ENCODE peak calls at places on chromosomes 1 and 21, in ten cellular contexts. One of them, this sample, is unnamed.

GRCh38 chr21:38660333-38661295 is 145.1 kb upstream of the ETS2 start:
- DNase-seq in breast epithelium: peak; percentile 30
- DNase-seq in GM12878: no peak
- DNase-seq in sigmoid colon: no peak
- DNase-seq in endothelial cell of umbilical vein: no peak
- DNase-seq in suprapubic skin: no peak
- DNase-seq in H1: no peak
- DNase-seq in esophagus muscularis mucosa: no peak
- DNase-seq in HCT116: no peak
- DNase-seq in spleen: no peak
- DNase-seq in this sample: no peak

GRCh38 chr1:220385158-220385557 is 112.9 kb upstream of the RAB3GAP2 start:
- DNase-seq in GM12878: no peak
- DNase-seq in H1: no peak
- DNase-seq in endothelial cell of umbilical vein: no peak
- DNase-seq in suprapubic skin: no peak
- DNase-seq in esophagus muscularis mucosa: no peak
- DNase-seq in HCT116: no peak
- DNase-seq in sigmoid colon: no peak
- DNase-seq in spleen: no peak
- DNase-seq in breast epithelium: no peak
- DNase-seq in this sample: no peak

GRCh38 chr1:180515857-180516388 is 13.5 kb upstream of the ACBD6 start:
- DNase-seq in GM12878: peak; percentile 49
- DNase-seq in breast epithelium: peak; percentile 63
- DNase-seq in HCT116: peak; percentile 73
- DNase-seq in spleen: no peak
- DNase-seq in H1: peak; percentile 39
- DNase-seq in suprapubic skin: no peak
- DNase-seq in endothelial cell of umbilical vein: peak; percentile 91
- DNase-seq in sigmoid colon: peak; percentile 86
- DNase-seq in esophagus muscularis mucosa: no peak
- DNase-seq in this sample: peak; percentile 73

GRCh38 chr21:26842300-26842699 is 2.9 kb downstream of the ADAMTS1 start:
- DNase-seq in breast epithelium: no peak
- DNase-seq in spleen: no peak
- DNase-seq in HCT116: no peak
- DNase-seq in endothelial cell of umbilical vein: no peak
- DNase-seq in H1: no peak
- DNase-seq in sigmoid colon: no peak
- DNase-seq in suprapubic skin: no peak
- DNase-seq in esophagus muscularis mucosa: no peak
- DNase-seq in GM12878: no peak
- DNase-seq in this sample: no peak

GRCh38 chr1:181485276-181486097 is 2.2 kb downstream of the CACNA1E start:
- DNase-seq in suprapubic skin: no peak
- DNase-seq in spleen: peak; percentile 85
- DNase-seq in sigmoid colon: no peak
- DNase-seq in esophagus muscularis mucosa: no peak
- DNase-seq in H1: no peak
- DNase-seq in HCT116: no peak
- DNase-seq in endothelial cell of umbilical vein: no peak
- DNase-seq in GM12878: peak; percentile 53
- DNase-seq in breast epithelium: no peak
- DNase-seq in this sample: no peak

GRCh38 chr1:1624443-1625403 is 7.2 kb upstream of the MMP23B start:
- DNase-seq in HCT116: no peak
- DNase-seq in endothelial cell of umbilical vein: no peak
- DNase-seq in suprapubic skin: peak; percentile 67
- DNase-seq in H1: no peak
- DNase-seq in spleen: peak; percentile 75
- DNase-seq in esophagus muscularis mucosa: no peak
- DNase-seq in sigmoid colon: no peak
- DNase-seq in breast epithelium: no peak
- DNase-seq in GM12878: no peak
- DNase-seq in this sample: no peak

GRCh38 chr1:23098463-23099170 is 70.0 kb downstream of the LUZP1 start:
- DNase-seq in esophagus muscularis mucosa: no peak
- DNase-seq in GM12878: no peak
- DNase-seq in sigmoid colon: peak; percentile 81
- DNase-seq in H1: peak; percentile 43
- DNase-seq in breast epithelium: peak; percentile 53
- DNase-seq in suprapubic skin: no peak
- DNase-seq in endothelial cell of umbilical vein: peak; percentile 78
- DNase-seq in spleen: no peak
- DNase-seq in HCT116: peak; percentile 65
- DNase-seq in this sample: peak; percentile 57

GRCh38 chr1:67460648-67461500 is 30.7 kb upstream of the SERBP1 start:
- DNase-seq in breast epithelium: no peak
- DNase-seq in sigmoid colon: no peak
- DNase-seq in spleen: no peak
- DNase-seq in esophagus muscularis mucosa: no peak
- DNase-seq in HCT116: no peak
- DNase-seq in endothelial cell of umbilical vein: no peak
- DNase-seq in GM12878: no peak
- DNase-seq in H1: no peak
- DNase-seq in suprapubic skin: no peak
- DNase-seq in this sample: no peak

GRCh38 chr1:184052194-184052559 is 647 bp downstream of the TSEN15 start:
- DNase-seq in sigmoid colon: no peak
- DNase-seq in esophagus muscularis mucosa: no peak
- DNase-seq in HCT116: no peak
- DNase-seq in endothelial cell of umbilical vein: no peak
- DNase-seq in breast epithelium: no peak
- DNase-seq in suprapubic skin: no peak
- DNase-seq in H1: no peak
- DNase-seq in spleen: no peak
- DNase-seq in GM12878: no peak
- DNase-seq in this sample: no peak

GRCh38 chr1:184051138-184051484 is 419 bp upstream of the TSEN15 start:
- DNase-seq in HCT116: peak; percentile 19
- DNase-seq in sigmoid colon: no peak
- DNase-seq in H1: no peak
- DNase-seq in breast epithelium: no peak
- DNase-seq in esophagus muscularis mucosa: no peak
- DNase-seq in GM12878: no peak
- DNase-seq in suprapubic skin: no peak
- DNase-seq in spleen: no peak
- DNase-seq in endothelial cell of umbilical vein: no peak
- DNase-seq in this sample: peak; percentile 13

GRCh38 chr1:184051485-184052193 is at the start of gene TSEN15:
- DNase-seq in sigmoid colon: peak; percentile 89
- DNase-seq in suprapubic skin: peak; percentile 78
- DNase-seq in spleen: peak; percentile 96
- DNase-seq in breast epithelium: peak; percentile 53
- DNase-seq in GM12878: peak; percentile 40
- DNase-seq in H1: no peak
- DNase-seq in esophagus muscularis mucosa: no peak
- DNase-seq in HCT116: peak; percentile 61
- DNase-seq in endothelial cell of umbilical vein: peak; percentile 75
- DNase-seq in this sample: peak; percentile 66

GRCh38 chr1:184053881-184054280 is 2.4 kb downstream of the TSEN15 start:
- DNase-seq in sigmoid colon: no peak
- DNase-seq in esophagus muscularis mucosa: no peak
- DNase-seq in suprapubic skin: no peak
- DNase-seq in GM12878: no peak
- DNase-seq in spleen: no peak
- DNase-seq in HCT116: no peak
- DNase-seq in endothelial cell of umbilical vein: no peak
- DNase-seq in breast epithelium: no peak
- DNase-seq in H1: no peak
- DNase-seq in this sample: no peak

DNA sequence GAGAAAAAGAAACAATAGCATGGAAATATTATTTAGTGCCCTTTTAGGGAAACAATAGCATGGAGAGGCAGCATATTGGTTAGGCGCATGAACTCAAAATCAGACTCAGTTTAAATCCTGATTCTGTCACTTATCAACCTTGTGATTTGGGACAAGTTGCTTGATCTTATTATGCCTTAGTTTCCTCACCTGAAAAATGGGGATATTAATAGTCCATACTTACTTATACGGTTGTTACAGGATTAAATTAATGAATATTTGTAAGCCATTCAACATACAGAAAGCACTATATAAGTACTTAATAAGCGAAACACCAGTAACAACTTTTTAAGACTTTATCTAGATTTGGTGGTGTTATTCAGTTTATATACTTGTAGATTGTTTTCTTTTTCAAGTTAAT is 1.2 kb downstream of the TSEN15 start:
- DNase-seq in sigmoid colon: no peak
- DNase-seq in spleen: no peak
- DNase-seq in endothelial cell of umbilical vein: no peak
- DNase-seq in esophagus muscularis mucosa: no peak
- DNase-seq in GM12878: no peak
- DNase-seq in H1: no peak
- DNase-seq in HCT116: no peak
- DNase-seq in breast epithelium: no peak
- DNase-seq in suprapubic skin: no peak
- DNase-seq in this sample: no peak
- H3K4me3 ChIP-seq in sigmoid colon: peak overlapping the region; percentile 73
- H3K4me3 ChIP-seq in spleen: peak overlapping the region; percentile 97
- H3K4me3 ChIP-seq in endothelial cell of umbilical vein: no peak overlapping the region
- H3K4me3 ChIP-seq in esophagus muscularis mucosa: peak overlapping the region; percentile 68
- H3K4me3 ChIP-seq in GM12878: peak overlapping the region; percentile 83
- H3K4me3 ChIP-seq in H1: peak overlapping the region; percentile 81
- H3K4me3 ChIP-seq in HCT116: peak overlapping the region; percentile 76
- H3K4me3 ChIP-seq in breast epithelium: peak overlapping the region; percentile 93
- H3K4me3 ChIP-seq in suprapubic skin: peak overlapping the region; percentile 89
- H3K4me3 ChIP-seq in this sample: peak overlapping the region; percentile 78

DNA sequence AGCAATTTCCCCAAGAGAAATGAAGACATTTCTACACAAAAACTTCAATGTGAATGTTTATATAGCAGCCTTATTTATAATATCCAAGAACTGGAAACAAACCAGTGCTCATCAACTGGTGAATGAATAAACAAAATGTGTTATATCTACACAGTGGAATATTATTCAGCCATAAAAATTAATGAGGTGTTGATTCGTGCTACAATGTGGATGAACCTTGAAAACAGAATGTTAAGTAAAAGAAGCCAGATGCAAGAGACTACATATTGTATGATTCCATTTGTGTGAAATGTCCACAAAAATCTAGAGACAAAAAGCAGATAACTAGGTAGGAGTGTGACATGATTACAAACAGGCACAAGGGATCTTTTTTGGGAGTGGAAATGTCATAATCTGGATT is 110.0 kb downstream of the CD247 start:
- DNase-seq in HCT116: no peak
- DNase-seq in spleen: no peak
- DNase-seq in endothelial cell of umbilical vein: no peak
- DNase-seq in suprapubic skin: no peak
- DNase-seq in breast epithelium: no peak
- DNase-seq in esophagus muscularis mucosa: no peak
- DNase-seq in H1: no peak
- DNase-seq in sigmoid colon: no peak
- DNase-seq in GM12878: no peak
- DNase-seq in this sample: no peak
- TF ChIP-seq POLR2A in HCT116: no peak
- TF ChIP-seq POLR2A in spleen: no peak
- TF ChIP-seq POLR2A in endothelial cell of umbilical vein: no peak
- TF ChIP-seq POLR2A in suprapubic skin: no peak
- TF ChIP-seq POLR2A in breast epithelium: no peak
- TF ChIP-seq POLR2A in esophagus muscularis mucosa: no peak
- TF ChIP-seq POLR2A in H1: no peak
- TF ChIP-seq POLR2A in sigmoid colon: no peak
- TF ChIP-seq POLR2A in GM12878: no peak
- TF ChIP-seq POLR2A in this sample: no peak

DNA sequence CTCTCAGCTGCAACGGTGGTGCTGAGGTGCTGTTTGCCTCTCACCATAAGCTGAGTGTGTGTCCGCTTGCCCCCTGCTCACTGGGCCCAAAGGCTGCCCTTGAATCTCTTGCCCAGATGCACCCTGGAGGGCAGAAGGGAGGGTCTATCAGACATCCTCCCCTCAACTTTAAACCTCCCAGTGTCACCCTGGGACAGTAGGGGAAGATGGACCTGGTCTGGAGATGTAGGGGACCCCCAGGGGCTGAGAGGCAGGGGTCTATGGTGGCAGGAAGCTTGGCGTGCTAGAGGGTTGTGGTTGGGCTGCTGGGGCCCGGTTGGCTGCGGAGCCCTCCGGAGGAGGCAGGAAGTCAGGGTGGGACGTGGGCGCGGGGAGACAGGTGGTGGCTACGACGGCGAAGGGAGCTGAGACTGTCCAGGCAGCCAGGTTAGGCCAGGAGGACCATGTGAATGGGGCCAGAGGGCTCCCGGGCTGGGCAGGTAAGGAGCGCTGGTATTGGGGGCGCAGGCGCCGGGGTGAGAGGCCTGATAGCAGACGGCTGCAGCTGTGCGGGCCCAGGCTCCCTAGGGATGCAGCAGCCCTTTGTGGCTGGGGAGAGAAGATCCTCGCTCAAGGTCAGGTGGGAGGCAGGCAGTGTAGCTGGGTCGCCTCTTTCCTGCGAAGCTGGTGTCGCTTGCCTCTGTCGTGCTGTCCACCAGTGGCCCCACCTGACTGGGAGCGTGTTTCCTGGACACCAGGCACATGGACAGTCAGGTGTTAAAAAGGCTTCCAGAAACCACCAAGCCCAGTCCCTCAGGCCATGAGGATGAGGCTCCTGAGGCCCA is at the start of gene LCK:
- DNase-seq in suprapubic skin: no peak
- DNase-seq in breast epithelium: no peak
- DNase-seq in H1: no peak
- DNase-seq in sigmoid colon: no peak
- DNase-seq in esophagus muscularis mucosa: no peak
- DNase-seq in spleen: peak; percentile 93
- DNase-seq in GM12878: no peak
- DNase-seq in endothelial cell of umbilical vein: no peak
- DNase-seq in HCT116: no peak
- DNase-seq in this sample: no peak
- TF ChIP-seq POLR2AphosphoS5 in suprapubic skin: no peak
- TF ChIP-seq POLR2AphosphoS5 in breast epithelium: no peak
- TF ChIP-seq POLR2AphosphoS5 in H1: no peak
- TF ChIP-seq POLR2AphosphoS5 in sigmoid colon: no peak
- TF ChIP-seq POLR2AphosphoS5 in esophagus muscularis mucosa: no peak
- TF ChIP-seq POLR2AphosphoS5 in spleen: peak; percentile 86
- TF ChIP-seq POLR2AphosphoS5 in GM12878: peak; percentile 86
- TF ChIP-seq POLR2AphosphoS5 in endothelial cell of umbilical vein: no peak
- TF ChIP-seq POLR2AphosphoS5 in HCT116: no peak
- TF ChIP-seq POLR2AphosphoS5 in this sample: no peak

GRCh38 chr1:54884768-54885167 is 2.2 kb downstream of the DHCR24 start:
- DNase-seq in GM12878: no peak
- DNase-seq in H1: no peak
- DNase-seq in spleen: no peak
- DNase-seq in suprapubic skin: no peak
- DNase-seq in HCT116: no peak
- DNase-seq in breast epithelium: no peak
- DNase-seq in sigmoid colon: no peak
- DNase-seq in esophagus muscularis mucosa: no peak
- DNase-seq in endothelial cell of umbilical vein: no peak
- DNase-seq in this sample: no peak

GRCh38 chr1:54882483-54882882 is 4.5 kb downstream of the DHCR24 start:
- DNase-seq in suprapubic skin: no peak
- DNase-seq in H1: no peak
- DNase-seq in endothelial cell of umbilical vein: no peak
- DNase-seq in spleen: no peak
- DNase-seq in GM12878: no peak
- DNase-seq in sigmoid colon: no peak
- DNase-seq in breast epithelium: no peak
- DNase-seq in esophagus muscularis mucosa: no peak
- DNase-seq in HCT116: no peak
- DNase-seq in this sample: no peak

GRCh38 chr1:54884135-54884586 is 2.8 kb downstream of the DHCR24 start:
- DNase-seq in spleen: no peak
- DNase-seq in H1: no peak
- DNase-seq in suprapubic skin: no peak
- DNase-seq in endothelial cell of umbilical vein: no peak
- DNase-seq in HCT116: no peak
- DNase-seq in GM12878: no peak
- DNase-seq in esophagus muscularis mucosa: no peak
- DNase-seq in sigmoid colon: no peak
- DNase-seq in breast epithelium: no peak
- DNase-seq in this sample: no peak

GRCh38 chr1:54885237-54885679 is 1.7 kb downstream of the DHCR24 start:
- DNase-seq in breast epithelium: no peak
- DNase-seq in GM12878: no peak
- DNase-seq in endothelial cell of umbilical vein: peak; percentile 21
- DNase-seq in esophagus muscularis mucosa: no peak
- DNase-seq in spleen: no peak
- DNase-seq in sigmoid colon: no peak
- DNase-seq in suprapubic skin: no peak
- DNase-seq in HCT116: no peak
- DNase-seq in H1: no peak
- DNase-seq in this sample: no peak

DNA sequence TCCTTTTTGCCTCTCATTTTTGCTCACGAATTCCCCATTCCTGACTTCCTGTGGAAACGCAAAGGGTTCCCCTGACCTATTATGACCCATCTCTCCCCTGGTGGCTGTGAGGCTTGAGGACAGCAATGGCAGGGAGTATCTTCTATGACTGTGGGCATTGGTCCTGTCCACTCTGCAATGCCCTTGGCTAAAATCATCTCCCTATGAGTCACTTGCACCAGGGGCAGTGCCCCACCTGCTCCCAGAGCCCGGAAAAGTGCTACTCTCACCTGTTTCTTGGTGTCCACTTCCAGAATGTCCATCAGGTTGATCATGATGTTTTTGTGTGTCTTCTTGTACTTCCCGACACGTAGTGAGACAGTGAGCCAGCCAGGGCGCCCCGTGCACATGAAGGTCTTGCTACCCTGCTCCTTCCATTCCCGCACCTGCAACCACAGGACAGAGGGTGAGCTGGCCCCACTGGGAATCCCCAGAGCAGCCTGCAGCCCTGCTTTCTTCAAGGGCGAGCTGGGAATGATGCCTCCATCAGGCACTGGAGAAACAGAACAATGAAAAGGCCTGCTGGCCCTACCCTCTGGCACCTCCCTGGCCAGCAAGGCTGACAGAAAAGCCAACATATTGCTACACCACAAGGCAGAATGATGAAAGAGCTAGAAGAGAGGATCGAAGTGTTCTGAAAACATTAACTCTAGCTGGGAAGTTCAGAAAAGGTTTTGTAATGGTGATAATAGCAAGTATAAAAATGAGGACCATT is 3.5 kb downstream of the DHCR24 start:
- DNase-seq in breast epithelium: peak; percentile 47
- DNase-seq in GM12878: no peak
- DNase-seq in HCT116: no peak
- DNase-seq in esophagus muscularis mucosa: no peak
- DNase-seq in endothelial cell of umbilical vein: no peak
- DNase-seq in suprapubic skin: no peak
- DNase-seq in sigmoid colon: no peak
- DNase-seq in spleen: no peak
- DNase-seq in H1: no peak
- DNase-seq in this sample: peak; percentile 49
- H3K4me3 ChIP-seq in breast epithelium: peak overlapping the region; percentile 39
- H3K4me3 ChIP-seq in GM12878: peak overlapping the region; percentile 81
- H3K4me3 ChIP-seq in HCT116: no peak overlapping the region
- H3K4me3 ChIP-seq in esophagus muscularis mucosa: no peak overlapping the region
- H3K4me3 ChIP-seq in endothelial cell of umbilical vein: no peak overlapping the region
- H3K4me3 ChIP-seq in suprapubic skin: peak overlapping the region; percentile 31
- H3K4me3 ChIP-seq in sigmoid colon: no peak overlapping the region
- H3K4me3 ChIP-seq in spleen: no peak overlapping the region
- H3K4me3 ChIP-seq in H1: no peak overlapping the region
- H3K4me3 ChIP-seq in this sample: no peak overlapping the region